ENCODE peak calls at places on chromosomes 16 and 17, in eight cellular contexts. I is psoas muscle; W is fibroblast of the aortic adventitia; J is CD4-positive, alpha-beta memory T cell; F is endodermal cell; G is choroid plexus epithelial cell; H is aorta; K is lower leg skin. Z is an unnamed sample.

GRCh38 chr17:61149862-61150362 is 249.7 kb upstream of the TBX2 start:
- DNase-seq in I (no peak), W (no peak), J (no peak), F (no peak), G (no peak), H (no peak), K (no peak), Z (no peak)

GRCh38 chr16:51289336-51289735 is 138.3 kb upstream of the SALL1 start:
- DNase-seq in I (no peak), W (no peak), J (no peak), F (no peak), G (no peak), H (no peak), K (no peak), Z (no peak)

GRCh38 chr16:19607610-19608280 is 52.2 kb downstream of the VPS35L start:
- DNase-seq in I (no peak), W (peak), J (no peak), F (no peak), G (peak), H (no peak), K (no peak), Z (no peak)

GRCh38 chr17:82118815-82119380 is 20.9 kb upstream of the FASN start:
- DNase-seq in I (no peak), W (peak), J (no peak), F (no peak), G (peak), H (no peak), K (no peak), Z (no peak)

GRCh38 chr16:53093162-53093744 is 38.5 kb downstream of the CHD9 start:
- DNase-seq in I (no peak), W (no peak), J (no peak), F (no peak), G (no peak), H (no peak), K (no peak), Z (no peak)

GRCh38 chr16:51243836-51244483 is 92.9 kb upstream of the SALL1 start:
- DNase-seq in I (no peak), W (peak), J (no peak), F (no peak), G (no peak), H (no peak), K (no peak), Z (no peak)

GRCh38 chr16:54425068-54425467 is 138.5 kb upstream of the IRX3 start:
- DNase-seq in I (no peak), W (no peak), J (no peak), F (no peak), G (no peak), H (no peak), K (no peak), Z (no peak)

GRCh38 chr16:20747030-20747816 is 5.6 kb upstream of the THUMPD1 start:
- DNase-seq in I (no peak), W (no peak), J (no peak), F (no peak), G (no peak), H (no peak), K (no peak), Z (no peak)

GRCh38 chr17:4744999-4745969 is 5.6 kb upstream of the CXCL16 start:
- DNase-seq in I (no peak), W (no peak), J (no peak), F (peak), G (no peak), H (no peak), K (no peak), Z (no peak)

GRCh38 chr17:64281962-64282752 is 19.1 kb upstream of the TEX2 start:
- DNase-seq in I (peak), W (peak), J (peak), F (peak), G (peak), H (no peak), K (peak), Z (peak)

GRCh38 chr16:78639775-78640174 is 540.3 kb downstream of the WWOX start:
- DNase-seq in I (no peak), W (no peak), J (no peak), F (no peak), G (no peak), H (no peak), K (no peak), Z (no peak)

GRCh38 chr16:57091990-57092785 is at the start of gene CPNE2:
- DNase-seq in I (peak), W (peak), J (no peak), F (peak), G (peak), H (peak), K (no peak), Z (peak)

GRCh38 chr16:79519448-79519847 is 81.1 kb downstream of the MAF start:
- DNase-seq in I (peak), W (no peak), J (no peak), F (no peak), G (no peak), H (peak), K (no peak), Z (peak)

GRCh38 chr17:9363440-9364350 is 211.9 kb downstream of the STX8 start:
- DNase-seq in I (no peak), W (no peak), J (no peak), F (peak), G (peak), H (no peak), K (no peak), Z (no peak)

GRCh38 chr17:12320286-12320685 is 299.6 kb downstream of the MAP2K4 start:
- DNase-seq in I (no peak), W (no peak), J (no peak), F (no peak), G (peak), H (no peak), K (no peak), Z (no peak)

GRCh38 chr17:81980752-81981239 is 3.4 kb downstream of the ASPSCR1 start:
- DNase-seq in I (no peak), W (no peak), J (no peak), F (no peak), G (no peak), H (no peak), K (no peak), Z (no peak)

GRCh38 chr17:78300962-78301820 is 58.7 kb downstream of the SOCS3 start:
- DNase-seq in I (no peak), W (no peak), J (no peak), F (no peak), G (no peak), H (no peak), K (no peak), Z (no peak)

GRCh38 chr16:74492976-74493375 is 71.7 kb upstream of the CLEC18B start:
- DNase-seq in I (no peak), W (no peak), J (no peak), F (no peak), G (no peak), H (no peak), K (no peak), Z (no peak)

GRCh38 chr16:12798846-12799245 is 4.8 kb downstream of the CPPED1 start:
- DNase-seq in I (no peak), W (no peak), J (no peak), F (no peak), G (no peak), H (no peak), K (no peak), Z (no peak)

GRCh38 chr16:57995721-57996405 is 4.6 kb downstream of the ZNF319 start:
- DNase-seq in I (no peak), W (no peak), J (no peak), F (no peak), G (no peak), H (peak), K (no peak), Z (no peak)

GRCh38 chr16:24858219-24859041 is 12.7 kb downstream of the SLC5A11 start:
- DNase-seq in I (no peak), W (peak), J (peak), F (peak), G (peak), H (peak), K (peak), Z (peak)

GRCh38 chr16:55666012-55666411 is 10.2 kb downstream of the SLC6A2 start:
- DNase-seq in I (no peak), W (no peak), J (no peak), F (no peak), G (no peak), H (peak), K (no peak), Z (no peak)

GRCh38 chr16:2983706-2984136 is 3.5 kb upstream of the PKMYT1 start:
- DNase-seq in I (peak), W (peak), J (peak), F (peak), G (peak), H (peak), K (peak), Z (peak)

GRCh38 chr17:7354262-7354781 is 634 bp upstream of the TMEM95 start:
- DNase-seq in I (no peak), W (peak), J (no peak), F (no peak), G (peak), H (no peak), K (peak), Z (no peak)

GRCh38 chr17:10702574-10702973 is 5.2 kb downstream of the ADPRM start:
- DNase-seq in I (no peak), W (peak), J (no peak), F (no peak), G (peak), H (no peak), K (no peak), Z (no peak)

GRCh38 chr17:35087731-35088646 is 24.5 kb upstream of the RFFL start:
- DNase-seq in I (peak), W (peak), J (no peak), F (peak), G (peak), H (peak), K (peak), Z (peak)

GRCh38 chr17:11645426-11645825 is 47.2 kb downstream of the DNAH9 start:
- DNase-seq in I (no peak), W (no peak), J (no peak), F (no peak), G (no peak), H (no peak), K (no peak), Z (no peak)

GRCh38 chr17:41539071-41539492 is 11.0 kb upstream of the KRT19 start:
- DNase-seq in I (no peak), W (no peak), J (no peak), F (peak), G (no peak), H (peak), K (no peak), Z (peak)

GRCh38 chr16:56102159-56102798 is 89.0 kb upstream of the GNAO1 start:
- DNase-seq in I (peak), W (peak), J (no peak), F (no peak), G (no peak), H (peak), K (no peak), Z (peak)

GRCh38 chr16:86380045-86380444 is 130.3 kb upstream of the FOXF1 start:
- DNase-seq in I (no peak), W (no peak), J (no peak), F (no peak), G (no peak), H (no peak), K (no peak), Z (no peak)

GRCh38 chr17:64164592-64165285 is 34.8 kb upstream of the ERN1 start:
- DNase-seq in I (no peak), W (peak), J (no peak), F (no peak), G (no peak), H (no peak), K (no peak), Z (no peak)

GRCh38 chr17:77140878-77141767 is at the start of gene SEC14L1:
- DNase-seq in I (peak), W (peak), J (peak), F (peak), G (peak), H (peak), K (no peak), Z (peak)

GRCh38 chr16:55373489-55373832 is 49.5 kb downstream of the IRX6 start:
- DNase-seq in I (no peak), W (no peak), J (no peak), F (no peak), G (no peak), H (no peak), K (no peak), Z (no peak)

GRCh38 chr17:75515229-75515522 is 161 bp downstream of the CASKIN2 start:
- DNase-seq in I (no peak), W (no peak), J (no peak), F (no peak), G (no peak), H (no peak), K (no peak), Z (no peak)

GRCh38 chr17:75514299-75515228 is 773 bp downstream of the CASKIN2 start:
- DNase-seq in I (no peak), W (peak), J (no peak), F (peak), G (no peak), H (no peak), K (no peak), Z (peak)

GRCh38 chr17:75516619-75517276 is 420 bp downstream of the TSEN54 start:
- DNase-seq in I (no peak), W (peak), J (no peak), F (peak), G (no peak), H (no peak), K (no peak), Z (peak)

GRCh38 chr17:75516255-75516618 is at the start of gene TSEN54:
- DNase-seq in I (peak), W (peak), J (peak), F (peak), G (peak), H (peak), K (peak), Z (peak)

DNA sequence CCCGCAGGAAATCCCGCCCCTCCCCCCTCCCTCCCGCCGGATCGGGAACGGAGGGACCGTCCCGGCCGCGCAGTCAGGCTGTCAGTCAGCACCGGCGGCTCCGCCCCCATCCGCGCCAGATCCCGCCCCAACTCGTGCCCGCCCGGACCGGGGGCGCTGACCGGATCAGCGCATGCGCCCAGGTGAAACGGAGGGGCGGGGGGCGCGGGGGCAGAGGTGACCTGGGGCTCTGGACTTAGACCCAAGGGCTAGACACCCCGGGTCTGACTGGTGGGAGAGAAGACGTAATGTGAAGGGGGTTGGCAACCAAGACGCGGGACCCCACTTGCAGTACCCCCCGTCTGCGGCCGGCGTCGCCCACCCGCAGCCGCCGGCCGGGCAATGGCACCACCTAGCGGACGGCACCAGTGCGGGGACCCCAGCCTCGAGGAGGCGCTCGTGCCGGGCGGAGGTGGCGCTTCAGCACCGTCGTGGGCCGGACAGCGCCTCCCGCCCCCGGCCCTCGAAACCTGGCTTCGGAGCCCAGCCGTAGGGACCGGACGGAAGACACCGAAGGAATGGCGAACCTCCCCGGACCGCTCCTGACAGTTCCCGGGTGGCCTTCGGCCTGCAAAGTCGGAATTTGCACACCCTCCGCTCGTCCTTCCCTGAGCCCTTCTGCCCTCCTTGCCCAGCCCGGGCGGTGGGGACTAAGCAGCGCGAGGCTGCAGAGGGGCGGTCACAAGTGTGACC is at the start of gene CASKIN2:
- DNase-seq in I (peak), W (peak), J (peak), F (peak), G (peak), H (peak), K (peak), Z (peak)
- H3K4me3 ChIP-seq in I (peak), W (peak), J (peak), F (peak), G (peak), H (peak), K (peak), Z (peak)

GRCh38 chr17:42871647-42872046 is 20.6 kb downstream of the AOC3 start:
- DNase-seq in I (no peak), W (no peak), J (no peak), F (no peak), G (no peak), H (no peak), K (no peak), Z (peak)
- H3K4me3 ChIP-seq in I (no peak), W (no peak), J (no peak), F (no peak), G (no peak), H (no peak), K (no peak), Z (no peak)

GRCh38 chr16:84594725-84595038 is 23.2 kb downstream of the COTL1 start:
- DNase-seq in I (peak), W (no peak), J (no peak), F (no peak), G (no peak), H (no peak), K (no peak), Z (no peak)
- H3K4me3 ChIP-seq in I (no peak), W (no peak), J (peak), F (no peak), G (no peak), H (no peak), K (no peak), Z (no peak)

GRCh38 chr16:1493746-1494094 is 560 bp downstream of the TELO2 start:
- DNase-seq in I (peak), W (peak), J (no peak), F (no peak), G (no peak), H (peak), K (no peak), Z (peak)

GRCh38 chr16:1491327-1491726 is 1.8 kb upstream of the TELO2 start:
- DNase-seq in I (no peak), W (no peak), J (no peak), F (no peak), G (no peak), H (peak), K (no peak), Z (no peak)

GRCh38 chr16:1492923-1493745 is at the start of gene TELO2:
- DNase-seq in I (peak), W (peak), J (peak), F (peak), G (peak), H (peak), K (peak), Z (peak)

GRCh38 chr16:1494129-1494640 is 1.0 kb downstream of the TELO2 start:
- DNase-seq in I (peak), W (peak), J (no peak), F (peak), G (peak), H (peak), K (no peak), Z (peak)

DNA sequence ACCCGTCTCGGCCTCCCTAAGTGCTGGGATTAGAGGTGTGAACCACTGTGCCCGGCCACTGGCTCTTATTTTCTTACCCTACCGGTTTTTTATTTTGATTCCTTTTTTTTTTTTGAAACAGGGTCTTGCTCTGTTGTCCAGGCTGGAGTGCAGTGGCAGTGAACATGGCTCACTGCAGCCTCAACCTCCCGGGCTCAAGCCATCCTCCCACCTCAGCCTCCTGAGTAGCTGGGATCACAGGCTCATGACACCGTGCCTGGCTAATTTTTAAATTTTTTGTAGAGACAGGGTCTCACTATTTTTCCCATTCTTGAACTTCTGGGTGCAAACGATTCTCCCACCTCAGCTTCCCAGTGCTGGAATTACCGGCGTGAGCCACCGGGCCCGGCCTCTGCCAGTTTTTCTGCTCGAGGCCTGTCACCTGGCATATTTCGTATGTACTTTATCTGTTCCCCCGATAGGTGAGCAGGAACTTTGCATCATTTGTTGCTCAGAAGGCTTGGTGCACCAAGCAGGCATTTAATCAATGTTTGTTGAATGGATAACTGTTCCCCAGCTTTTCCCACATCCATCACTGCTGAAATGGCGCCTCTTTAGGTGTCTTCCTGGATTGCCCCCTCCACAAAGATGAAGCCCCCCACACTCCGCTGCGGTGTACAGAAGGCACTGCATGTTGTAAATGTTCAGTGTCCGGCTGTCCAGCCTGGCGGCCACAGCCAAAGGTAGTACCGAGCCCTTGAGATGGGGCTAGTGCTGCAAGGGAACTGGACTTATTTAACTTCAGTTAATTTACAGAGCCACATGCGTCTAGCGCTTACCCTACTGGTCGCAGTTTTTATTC is 858 bp upstream of the TELO2 start:
- DNase-seq in I (no peak), W (no peak), J (no peak), F (no peak), G (no peak), H (peak), K (no peak), Z (no peak)
- H3K4me3 ChIP-seq in I (peak), W (peak), J (peak), F (peak), G (peak), H (no peak), K (no peak), Z (peak)

DNA sequence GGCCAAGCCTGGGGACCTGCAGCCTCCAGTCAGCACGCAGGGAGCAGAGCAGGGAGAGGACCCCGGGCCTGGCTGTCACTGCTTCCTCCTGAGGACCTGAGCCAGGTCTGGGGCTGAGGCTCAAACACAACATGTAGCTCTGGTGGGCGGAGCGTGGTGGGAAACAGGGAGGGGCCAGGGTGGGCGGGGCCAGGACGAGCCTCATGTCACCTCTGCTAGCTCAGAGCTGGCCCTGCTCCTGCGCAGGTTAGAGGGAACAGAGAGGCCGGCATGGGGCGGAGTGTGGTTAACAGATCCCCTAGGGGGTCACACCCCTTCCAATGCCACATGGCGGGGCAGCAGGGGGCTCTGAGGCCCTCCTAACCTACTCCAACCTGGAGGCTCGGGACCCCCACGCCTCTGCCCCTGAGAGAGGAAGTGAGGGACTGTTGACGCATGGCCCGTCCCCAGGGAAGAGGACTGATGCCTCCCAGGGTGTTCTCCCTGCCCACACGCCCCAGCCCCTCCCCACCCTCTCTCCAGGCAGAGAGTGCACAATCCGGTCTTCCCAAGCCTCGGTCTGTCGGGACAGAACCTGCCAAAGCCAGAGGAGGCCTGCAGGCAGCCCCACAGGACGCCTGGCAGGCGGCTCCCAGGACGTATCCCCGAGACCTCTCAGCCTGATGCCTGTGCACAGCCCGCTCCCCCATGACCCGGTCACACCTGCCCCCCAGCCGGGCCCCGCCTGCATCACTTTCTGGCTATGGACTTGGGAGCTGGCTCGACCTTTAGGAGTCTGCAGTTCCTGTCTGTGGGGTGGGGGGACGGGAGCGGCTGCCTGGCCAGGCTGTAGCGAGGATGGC is 15.2 kb downstream of the PIEZO1 start:
- DNase-seq in I (no peak), W (no peak), J (no peak), F (peak), G (peak), H (no peak), K (no peak), Z (no peak)
- H3K4me3 ChIP-seq in I (peak), W (no peak), J (no peak), F (no peak), G (no peak), H (no peak), K (no peak), Z (no peak)